ENCODE peak calls at places on chromosomes 16 and 17, in five cellular contexts. F, W, V, G and H are unnamed samples.

GRCh38 chr17:82114447-82114846 is 16.4 kb upstream of the FASN start:
- DNase-seq in F (no peak), W (no peak), V (no peak), G (no peak), H (no peak)

GRCh38 chr16:79601978-79602609 is 1.6 kb upstream of the MAF start:
- DNase-seq in F (no peak), W (peak), V (peak), G (peak), H (peak)

GRCh38 chr16:1078579-1079021 is 6.1 kb downstream of the SSTR5 start:
- DNase-seq in F (no peak), W (no peak), V (no peak), G (no peak), H (no peak)

GRCh38 chr17:12342609-12343248 is 322.1 kb downstream of the MAP2K4 start:
- DNase-seq in F (no peak), W (peak), V (no peak), G (no peak), H (no peak)

GRCh38 chr17:64658931-64659330 is 3.2 kb downstream of the SMURF2 start:
- DNase-seq in F (no peak), W (no peak), V (no peak), G (peak), H (no peak)

GRCh38 chr17:77728022-77728671 is 230.4 kb upstream of the TNRC6C start:
- DNase-seq in F (no peak), W (peak), V (no peak), G (no peak), H (no peak)

GRCh38 chr16:67447508-67448076 is 16.7 kb downstream of the HSD11B2 start:
- DNase-seq in F (no peak), W (peak), V (no peak), G (peak), H (no peak)

GRCh38 chr17:43069368-43069898 is 44.4 kb downstream of the RND2 start:
- DNase-seq in F (no peak), W (no peak), V (no peak), G (no peak), H (no peak)

GRCh38 chr16:75218256-75219076 is at the start of gene CTRB1:
- DNase-seq in F (no peak), W (no peak), V (peak), G (no peak), H (no peak)

GRCh38 chr16:4384497-4384896 is 12.8 kb downstream of the VASN start:
- DNase-seq in F (no peak), W (no peak), V (no peak), G (no peak), H (no peak)

GRCh38 chr16:89720859-89721643 is at the start of the genes VPS9D1 and ZNF276:
- DNase-seq in F (no peak), W (peak), V (peak), G (peak), H (no peak)

GRCh38 chr17:4162366-4162765 is 19.4 kb downstream of the CYB5D2 start:
- DNase-seq in F (no peak), W (no peak), V (no peak), G (no peak), H (no peak)

GRCh38 chr16:2514333-2515179 is 804 bp downstream of the ATP6V0C start:
- DNase-seq in F (no peak), W (no peak), V (no peak), G (no peak), H (no peak)

GRCh38 chr17:34511931-34512330 is 67.5 kb upstream of the TMEM132E start:
- DNase-seq in F (no peak), W (no peak), V (no peak), G (no peak), H (no peak)

GRCh38 chr17:66417300-66417719 is 114.9 kb downstream of the PRKCA start:
- DNase-seq in F (no peak), W (no peak), V (no peak), G (no peak), H (no peak)

GRCh38 chr17:50950002-50950877 is 84.1 kb upstream of the TOB1 start:
- DNase-seq in F (peak), W (peak), V (peak), G (peak), H (no peak)

GRCh38 chr17:57898487-57899311 is 48.9 kb upstream of the MRPS23 start:
- DNase-seq in F (no peak), W (no peak), V (peak), G (no peak), H (no peak)

GRCh38 chr16:54407596-54407995 is 121.0 kb upstream of the IRX3 start:
- DNase-seq in F (peak), W (no peak), V (no peak), G (no peak), H (no peak)

GRCh38 chr17:60579551-60579950 is 20.4 kb upstream of the PPM1D start:
- DNase-seq in F (no peak), W (no peak), V (no peak), G (no peak), H (no peak)

GRCh38 chr16:31455601-31456314 is 3.5 kb upstream of the ARMC5 start:
- DNase-seq in F (no peak), W (peak), V (no peak), G (no peak), H (no peak)

GRCh38 chr16:1281517-1281916 is 25.6 kb downstream of the TPSD1 start:
- DNase-seq in F (no peak), W (no peak), V (no peak), G (no peak), H (no peak)

GRCh38 chr16:21590791-21591190 is 8.6 kb upstream of the METTL9 start:
- DNase-seq in F (no peak), W (no peak), V (no peak), G (no peak), H (no peak)

GRCh38 chr17:76076765-76077581 is 2.0 kb upstream of the ZACN start:
- DNase-seq in F (no peak), W (no peak), V (no peak), G (no peak), H (no peak)

GRCh38 chr17:350706-351435 is 1.7 kb downstream of the RPH3AL start:
- DNase-seq in F (no peak), W (no peak), V (peak), G (peak), H (peak)

GRCh38 chr17:44005865-44006580 is 1.6 kb downstream of the NAGS start:
- DNase-seq in F (no peak), W (no peak), V (no peak), G (peak), H (no peak)

GRCh38 chr16:85112364-85112763 is at the start of gene CIBAR2:
- DNase-seq in F (no peak), W (no peak), V (no peak), G (no peak), H (no peak)

GRCh38 chr16:22813946-22814325 is at the start of gene HS3ST2:
- DNase-seq in F (no peak), W (peak), V (peak), G (no peak), H (no peak)

GRCh38 chr17:72255481-72255880 is 134.7 kb downstream of the SOX9 start:
- DNase-seq in F (no peak), W (peak), V (no peak), G (no peak), H (no peak)

GRCh38 chr16:230949-231348 is 1.7 kb upstream of the LUC7L start:
- DNase-seq in F (no peak), W (no peak), V (no peak), G (no peak), H (no peak)

GRCh38 chr16:17590711-17591654 is 120.2 kb upstream of the XYLT1 start:
- DNase-seq in F (no peak), W (no peak), V (no peak), G (no peak), H (no peak)

GRCh38 chr16:88804552-88805339 is 1.2 kb downstream of the CDT1 start:
- DNase-seq in F (no peak), W (no peak), V (no peak), G (no peak), H (no peak)

GRCh38 chr16:29877266-29877961 is 14.4 kb upstream of the CDIPT start:
- DNase-seq in F (no peak), W (peak), V (no peak), G (peak), H (no peak)

GRCh38 chr16:55480228-55480655 is 1.2 kb downstream of the MMP2 start:
- DNase-seq in F (peak), W (no peak), V (peak), G (no peak), H (no peak)

GRCh38 chr17:9783012-9783411 is 8.4 kb downstream of the DHRS7C start:
- DNase-seq in F (no peak), W (no peak), V (no peak), G (no peak), H (no peak)

GRCh38 chr16:29675811-29676643 is 3.0 kb upstream of the QPRT start:
- DNase-seq in F (no peak), W (peak), V (no peak), G (peak), H (no peak)

GRCh38 chr17:1647802-1648581 is 1.7 kb downstream of the RILP start:
- DNase-seq in F (no peak), W (peak), V (no peak), G (no peak), H (no peak)